ENCODE peak calls at places on chromosome 10, in five cellular contexts. M is mesenchymal stem cell, W is IMR-90, C is H1, T is mesendoderm. G is an unnamed sample.

GRCh38 chr10:46020871-46021553 is 9.4 kb downstream of the NCOA4 start:
- DNase-seq in T (no peak), C (no peak), W (peak), M (peak), G (no peak)

GRCh38 chr10:62650411-62650810 is 154.1 kb upstream of the ADO start:
- DNase-seq in C (no peak), W (no peak), M (no peak), T (no peak), G (no peak)

GRCh38 chr10:80945267-80945880 is 407.7 kb downstream of the SH2D4B start:
- DNase-seq in C (no peak), W (no peak), T (peak), M (peak), G (peak)

GRCh38 chr10:75967491-75967890 is 536.1 kb downstream of the LRMDA start:
- DNase-seq in C (peak), M (no peak), T (peak), W (no peak), G (peak)

GRCh38 chr10:80486785-80487421 is 32.8 kb downstream of the TSPAN14 start:
- DNase-seq in T (no peak), W (no peak), M (no peak), C (no peak), G (no peak)

GRCh38 chr10:28774051-28774995 is 97.0 kb downstream of the BAMBI start:
- DNase-seq in M (no peak), W (no peak), C (no peak), T (peak), G (no peak)

GRCh38 chr10:87658858-87659555 is 671 bp upstream of the PAPSS2 start:
- DNase-seq in W (peak), C (peak), T (peak), M (peak), G (no peak)

GRCh38 chr10:91632671-91633550 is at the start of gene PPP1R3C:
- DNase-seq in W (peak), M (peak), T (peak), C (peak), G (peak)

GRCh38 chr10:80196270-80196949 is 8.9 kb downstream of the ANXA11 start:
- DNase-seq in C (no peak), M (no peak), W (peak), T (no peak), G (no peak)

GRCh38 chr10:60732240-60733188 is 45.8 kb upstream of the CDK1 start:
- DNase-seq in W (no peak), C (peak), T (peak), M (peak), G (no peak)

GRCh38 chr10:124539935-124540641 is 78.5 kb downstream of the LHPP start:
- DNase-seq in T (peak), W (peak), M (peak), C (peak), G (peak)

GRCh38 chr10:125146791-125147604 is 13.4 kb downstream of the CTBP2 start:
- DNase-seq in M (peak), W (peak), T (no peak), C (no peak), G (no peak)

GRCh38 chr10:71217266-71218045 is 5.1 kb downstream of the UNC5B start:
- DNase-seq in C (no peak), M (peak), W (no peak), T (peak), G (no peak)

GRCh38 chr10:23199768-23200511 is 7.8 kb downstream of the PTF1A start:
- DNase-seq in T (no peak), M (no peak), W (no peak), C (peak), G (no peak)

GRCh38 chr10:70191906-70192305 is 21.6 kb upstream of the SAR1A start:
- DNase-seq in W (peak), T (no peak), C (no peak), M (peak), G (no peak)

GRCh38 chr10:130766071-130766470 is 545.5 kb downstream of the TCERG1L start:
- DNase-seq in C (no peak), M (no peak), T (no peak), W (no peak), G (no peak)

GRCh38 chr10:5467634-5468255 is 31.6 kb downstream of the CALML5 start:
- DNase-seq in T (no peak), C (peak), W (no peak), M (no peak), G (no peak)

GRCh38 chr10:119542990-119543813 is 683 bp upstream of the RGS10 start:
- DNase-seq in M (peak), T (peak), C (no peak), W (peak), G (peak)

GRCh38 chr10:130200156-130201042 is 64.2 kb downstream of the GLRX3 start:
- DNase-seq in T (no peak), W (no peak), M (no peak), C (no peak), G (no peak)

GRCh38 chr10:5840314-5841307 is 27.4 kb upstream of the GDI2 start:
- DNase-seq in T (peak), W (no peak), C (no peak), M (peak), G (no peak)

GRCh38 chr10:49407552-49408137 is 11.8 kb upstream of the DRGX start:
- DNase-seq in W (peak), M (peak), T (peak), C (peak), G (peak)

GRCh38 chr10:81863771-81864170 is 11.2 kb upstream of the NRG3 start:
- DNase-seq in M (no peak), C (no peak), W (no peak), T (no peak), G (no peak)

GRCh38 chr10:26090762-26091161 is 125.8 kb upstream of the GAD2 start:
- DNase-seq in W (no peak), T (no peak), M (no peak), C (no peak), G (no peak)

GRCh38 chr10:30705086-30705624 is 75.6 kb upstream of the LYZL2 start:
- DNase-seq in M (no peak), T (no peak), C (no peak), W (no peak), G (no peak)

GRCh38 chr10:23345861-23346260 is 1.3 kb upstream of the C10orf67 start:
- DNase-seq in T (no peak), C (no peak), M (peak), W (peak), G (no peak)

GRCh38 chr10:133356549-133356948 is 1.3 kb downstream of the FUOM start:
- DNase-seq in C (no peak), M (no peak), T (no peak), W (no peak), G (no peak)
- H4K8ac ChIP-seq in C (no peak), M (no peak), T (no peak), W (no peak), G (no peak)

GRCh38 chr10:122494173-122494820 is 32.9 kb downstream of the HTRA1 start:
- DNase-seq in C (no peak), T (no peak), W (no peak), M (no peak), G (no peak)
- H3K4me3 ChIP-seq in C (no peak), T (no peak), W (no peak), M (no peak), G (no peak)

GRCh38 chr10:96889415-96890171 is 57.5 kb downstream of the LCOR start:
- DNase-seq in M (no peak), C (no peak), T (no peak), W (no peak), G (no peak)

GRCh38 chr10:96890172-96890513 is 58.0 kb downstream of the LCOR start:
- DNase-seq in W (no peak), M (no peak), T (peak), C (no peak), G (no peak)

GRCh38 chr10:96891840-96892239 is 59.7 kb downstream of the LCOR start:
- DNase-seq in W (no peak), M (no peak), T (no peak), C (no peak), G (no peak)

GRCh38 chr10:96895662-96896424 is 63.7 kb downstream of the LCOR start:
- DNase-seq in C (no peak), M (no peak), W (no peak), T (no peak), G (no peak)

GRCh38 chr10:96890580-96890979 is 58.5 kb downstream of the LCOR start:
- DNase-seq in C (no peak), M (no peak), W (no peak), T (no peak), G (no peak)
- H3K4ac ChIP-seq in C (no peak), M (no peak), W (no peak), T (no peak), G (no peak)

DNA sequence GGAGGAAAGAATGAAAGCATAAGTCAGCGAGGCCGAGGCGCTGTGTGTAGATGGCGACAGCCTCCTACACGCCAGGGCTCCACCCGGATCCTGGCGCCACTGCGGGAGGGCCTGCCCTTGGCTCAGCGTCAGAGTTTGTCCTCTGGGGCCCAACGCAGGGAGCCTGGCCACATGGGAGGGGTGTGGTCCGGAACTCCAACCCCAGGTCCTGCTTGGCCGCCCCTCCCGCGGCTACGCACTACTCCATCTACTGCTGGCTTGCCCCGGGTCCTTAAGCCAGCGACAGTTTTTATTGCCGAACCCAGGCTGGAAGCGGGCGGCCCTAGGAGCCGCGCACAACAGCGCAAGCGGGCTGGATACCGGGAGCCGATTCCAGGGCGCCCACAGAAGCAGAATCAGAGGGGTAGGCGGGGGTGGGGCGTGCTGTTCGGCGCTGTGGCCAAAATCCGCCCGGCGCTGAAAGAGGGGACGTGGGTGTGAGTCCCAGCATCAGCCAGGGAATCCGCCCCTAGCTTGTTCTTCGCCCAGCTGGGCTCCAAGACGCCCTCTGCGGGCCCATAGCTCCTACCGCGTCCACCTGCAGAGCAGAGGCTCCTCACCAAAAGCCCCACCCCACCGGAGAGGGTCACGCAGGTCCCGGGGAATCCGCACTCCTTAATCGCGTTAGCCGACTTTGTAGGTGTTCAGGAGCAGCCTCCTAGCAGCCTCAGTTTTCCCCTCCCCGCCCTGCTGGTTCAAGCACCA is 4.5 kb downstream of the KAZALD1 start:
- DNase-seq in W (peak), M (peak), C (peak), T (peak), G (peak)
- H4K8ac ChIP-seq in W (peak), M (peak), C (no peak), T (no peak), G (no peak)

DNA sequence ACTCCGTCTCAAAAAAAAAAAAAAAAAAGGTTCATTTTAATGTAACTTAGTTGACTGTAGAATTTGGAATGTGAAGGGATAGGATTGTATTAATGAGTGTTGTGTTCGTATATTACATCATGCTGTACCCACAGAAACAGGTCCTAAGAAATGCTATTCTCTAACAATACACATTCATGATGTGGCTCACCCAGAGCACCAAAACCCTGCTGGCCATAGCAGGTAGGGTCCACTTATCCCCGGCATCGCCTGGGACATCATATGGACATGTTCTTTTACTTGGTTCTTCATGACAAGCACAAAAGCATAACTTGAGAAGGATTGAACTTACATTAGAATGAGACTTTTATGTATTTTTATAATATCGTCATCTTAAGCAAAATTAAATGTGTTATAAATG is 241.5 kb downstream of the CACNB2 start:
- DNase-seq in M (no peak), T (no peak), W (no peak), C (no peak), G (no peak)
- H3K4me3 ChIP-seq in M (no peak), T (no peak), W (no peak), C (no peak), G (no peak)